ENCODE peak calls at places on chromosome 1, in seven cellular contexts. One of them, this sample, is unnamed.

GRCh38 chr1:221171768-221172167 is 292.5 kb downstream of the HLX start:
- DNase-seq in right lobe of liver: no peak
- DNase-seq in esophagus squamous epithelium: no peak
- DNase-seq in astrocyte: no peak
- DNase-seq in fibroblast of mammary gland: no peak
- DNase-seq in foreskin fibroblast: no peak
- DNase-seq in ovary: no peak
- DNase-seq in this sample: no peak

GRCh38 chr1:35573198-35573775 is at the start of gene TFAP2E:
- DNase-seq in right lobe of liver: no peak
- DNase-seq in esophagus squamous epithelium: no peak
- DNase-seq in ovary: no peak
- DNase-seq in astrocyte: no peak
- DNase-seq in fibroblast of mammary gland: peak
- DNase-seq in foreskin fibroblast: peak
- DNase-seq in this sample: no peak

GRCh38 chr1:175514309-175515001 is 228.9 kb downstream of the TNR start:
- DNase-seq in esophagus squamous epithelium: no peak
- DNase-seq in fibroblast of mammary gland: no peak
- DNase-seq in ovary: no peak
- DNase-seq in right lobe of liver: no peak
- DNase-seq in foreskin fibroblast: peak
- DNase-seq in astrocyte: peak
- DNase-seq in this sample: no peak

GRCh38 chr1:232430467-232430866 is 199.5 kb downstream of the SIPA1L2 start:
- DNase-seq in right lobe of liver: no peak
- DNase-seq in fibroblast of mammary gland: no peak
- DNase-seq in ovary: no peak
- DNase-seq in astrocyte: no peak
- DNase-seq in esophagus squamous epithelium: no peak
- DNase-seq in foreskin fibroblast: no peak
- DNase-seq in this sample: no peak

GRCh38 chr1:100785399-100786082 is 66.0 kb downstream of the VCAM1 start:
- DNase-seq in astrocyte: peak
- DNase-seq in fibroblast of mammary gland: peak
- DNase-seq in foreskin fibroblast: peak
- DNase-seq in ovary: no peak
- DNase-seq in right lobe of liver: no peak
- DNase-seq in esophagus squamous epithelium: no peak
- DNase-seq in this sample: no peak

GRCh38 chr1:239155466-239155865 is 230.9 kb upstream of the CHRM3 start:
- DNase-seq in right lobe of liver: no peak
- DNase-seq in astrocyte: no peak
- DNase-seq in foreskin fibroblast: no peak
- DNase-seq in fibroblast of mammary gland: no peak
- DNase-seq in esophagus squamous epithelium: no peak
- DNase-seq in ovary: no peak
- DNase-seq in this sample: no peak

GRCh38 chr1:37479255-37480124 is 5.1 kb downstream of the ZC3H12A start:
- DNase-seq in esophagus squamous epithelium: peak
- DNase-seq in right lobe of liver: peak
- DNase-seq in astrocyte: peak
- DNase-seq in fibroblast of mammary gland: peak
- DNase-seq in foreskin fibroblast: peak
- DNase-seq in ovary: peak
- DNase-seq in this sample: peak

GRCh38 chr1:45846931-45847330 is 43.5 kb downstream of the MAST2 start:
- DNase-seq in foreskin fibroblast: peak
- DNase-seq in esophagus squamous epithelium: no peak
- DNase-seq in astrocyte: peak
- DNase-seq in right lobe of liver: no peak
- DNase-seq in fibroblast of mammary gland: peak
- DNase-seq in ovary: no peak
- DNase-seq in this sample: peak

GRCh38 chr1:241499910-241500309 is 19.6 kb downstream of the FH start:
- DNase-seq in foreskin fibroblast: peak
- DNase-seq in ovary: no peak
- DNase-seq in esophagus squamous epithelium: no peak
- DNase-seq in fibroblast of mammary gland: peak
- DNase-seq in right lobe of liver: no peak
- DNase-seq in astrocyte: peak
- DNase-seq in this sample: no peak

GRCh38 chr1:209456878-209457277 is 126.6 kb upstream of the CAMK1G start:
- DNase-seq in astrocyte: peak
- DNase-seq in esophagus squamous epithelium: no peak
- DNase-seq in right lobe of liver: no peak
- DNase-seq in foreskin fibroblast: no peak
- DNase-seq in ovary: no peak
- DNase-seq in fibroblast of mammary gland: peak
- DNase-seq in this sample: no peak

GRCh38 chr1:99727575-99728190 is 38.8 kb downstream of the FRRS1 start:
- DNase-seq in foreskin fibroblast: peak
- DNase-seq in astrocyte: peak
- DNase-seq in esophagus squamous epithelium: no peak
- DNase-seq in ovary: no peak
- DNase-seq in right lobe of liver: no peak
- DNase-seq in fibroblast of mammary gland: peak
- DNase-seq in this sample: peak

GRCh38 chr1:162977944-162978568 is 91.1 kb upstream of the RGS4 start:
- DNase-seq in esophagus squamous epithelium: no peak
- DNase-seq in right lobe of liver: no peak
- DNase-seq in foreskin fibroblast: peak
- DNase-seq in fibroblast of mammary gland: peak
- DNase-seq in ovary: no peak
- DNase-seq in astrocyte: no peak
- DNase-seq in this sample: no peak

GRCh38 chr1:231493421-231494185 is 34.9 kb upstream of the TSNAX start:
- DNase-seq in ovary: no peak
- DNase-seq in astrocyte: no peak
- DNase-seq in foreskin fibroblast: peak
- DNase-seq in fibroblast of mammary gland: peak
- DNase-seq in esophagus squamous epithelium: no peak
- DNase-seq in right lobe of liver: no peak
- DNase-seq in this sample: no peak

GRCh38 chr1:192530254-192530653 is 45.3 kb upstream of the RGS1 start:
- DNase-seq in astrocyte: peak
- DNase-seq in right lobe of liver: no peak
- DNase-seq in fibroblast of mammary gland: peak
- DNase-seq in esophagus squamous epithelium: no peak
- DNase-seq in foreskin fibroblast: peak
- DNase-seq in ovary: no peak
- DNase-seq in this sample: no peak

GRCh38 chr1:81305997-81306452 is 494.7 kb upstream of the ADGRL2 start:
- DNase-seq in esophagus squamous epithelium: no peak
- DNase-seq in foreskin fibroblast: peak
- DNase-seq in right lobe of liver: no peak
- DNase-seq in ovary: peak
- DNase-seq in fibroblast of mammary gland: peak
- DNase-seq in astrocyte: peak
- DNase-seq in this sample: no peak

GRCh38 chr1:22282281-22282970 is 139.5 kb upstream of the WNT4 start:
- DNase-seq in fibroblast of mammary gland: no peak
- DNase-seq in right lobe of liver: no peak
- DNase-seq in foreskin fibroblast: no peak
- DNase-seq in esophagus squamous epithelium: no peak
- DNase-seq in astrocyte: no peak
- DNase-seq in ovary: no peak
- DNase-seq in this sample: no peak

GRCh38 chr1:217881607-217882332 is 250.6 kb downstream of the SPATA17 start:
- DNase-seq in right lobe of liver: no peak
- DNase-seq in ovary: no peak
- DNase-seq in esophagus squamous epithelium: no peak
- DNase-seq in astrocyte: peak
- DNase-seq in foreskin fibroblast: no peak
- DNase-seq in fibroblast of mammary gland: peak
- DNase-seq in this sample: no peak

GRCh38 chr1:34597877-34598514 is 156.9 kb upstream of the GJB5 start:
- DNase-seq in astrocyte: peak
- DNase-seq in esophagus squamous epithelium: no peak
- DNase-seq in fibroblast of mammary gland: peak
- DNase-seq in right lobe of liver: peak
- DNase-seq in foreskin fibroblast: peak
- DNase-seq in ovary: no peak
- DNase-seq in this sample: peak

GRCh38 chr1:45306319-45306718 is 20.4 kb upstream of the HPDL start:
- DNase-seq in astrocyte: no peak
- DNase-seq in esophagus squamous epithelium: no peak
- DNase-seq in fibroblast of mammary gland: peak
- DNase-seq in ovary: no peak
- DNase-seq in foreskin fibroblast: peak
- DNase-seq in right lobe of liver: no peak
- DNase-seq in this sample: peak

DNA sequence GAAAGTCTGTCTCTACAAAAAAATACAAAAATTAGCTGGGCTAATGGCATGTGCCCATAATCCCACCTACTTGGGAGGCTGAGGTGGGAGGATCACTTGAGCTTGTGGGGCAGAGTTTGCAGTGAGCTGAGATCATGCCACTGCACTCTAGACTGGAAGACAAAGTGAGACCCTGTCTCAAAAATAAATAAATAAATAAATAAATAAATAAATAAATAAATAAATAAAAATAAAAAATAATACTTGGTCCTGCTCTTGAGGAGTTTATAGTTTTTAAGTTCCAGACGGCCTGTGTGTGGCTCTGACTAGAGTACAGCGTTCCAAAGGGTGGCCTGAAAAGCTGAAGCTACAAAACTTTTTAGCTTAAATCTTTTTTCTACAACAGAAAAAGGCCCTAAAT is 35.1 kb downstream of the PCSK9 start:
- DNase-seq in right lobe of liver: no peak
- DNase-seq in fibroblast of mammary gland: no peak
- DNase-seq in astrocyte: no peak
- DNase-seq in ovary: no peak
- DNase-seq in esophagus squamous epithelium: no peak
- DNase-seq in foreskin fibroblast: no peak
- DNase-seq in this sample: no peak
- H3K4me3 ChIP-seq in right lobe of liver: no peak
- H3K4me3 ChIP-seq in fibroblast of mammary gland: no peak
- H3K4me3 ChIP-seq in astrocyte: no peak
- H3K4me3 ChIP-seq in ovary: no peak
- H3K4me3 ChIP-seq in esophagus squamous epithelium: no peak
- H3K4me3 ChIP-seq in foreskin fibroblast: no peak
- H3K4me3 ChIP-seq in this sample: no peak

DNA sequence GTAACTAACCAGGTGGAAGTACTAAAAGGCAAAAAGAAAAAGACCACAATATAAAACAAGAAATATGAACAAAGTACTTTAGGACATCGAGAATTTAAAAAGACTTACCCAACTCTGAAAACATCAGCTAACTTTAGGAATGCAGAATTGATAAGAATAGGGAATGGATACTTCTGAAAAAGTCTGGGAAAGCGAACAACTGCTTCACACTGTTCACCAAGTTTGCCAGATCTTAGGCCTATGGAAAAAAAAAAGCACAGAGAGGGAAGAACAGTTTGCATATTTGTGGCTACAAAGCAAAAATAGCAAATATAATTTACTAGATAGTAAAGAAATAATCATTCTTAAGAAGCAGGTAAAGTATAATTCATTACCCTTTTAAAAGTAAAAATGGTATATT is 14.4 kb downstream of the INTS7 start:
- DNase-seq in ovary: no peak
- DNase-seq in right lobe of liver: no peak
- DNase-seq in fibroblast of mammary gland: no peak
- DNase-seq in astrocyte: no peak
- DNase-seq in esophagus squamous epithelium: no peak
- DNase-seq in foreskin fibroblast: no peak
- DNase-seq in this sample: no peak
- TF ChIP-seq CTCF in ovary: no peak
- TF ChIP-seq CTCF in right lobe of liver: no peak
- TF ChIP-seq CTCF in fibroblast of mammary gland: no peak
- TF ChIP-seq CTCF in astrocyte: no peak
- TF ChIP-seq CTCF in esophagus squamous epithelium: no peak
- TF ChIP-seq CTCF in foreskin fibroblast: no peak
- TF ChIP-seq CTCF in this sample: no peak

DNA sequence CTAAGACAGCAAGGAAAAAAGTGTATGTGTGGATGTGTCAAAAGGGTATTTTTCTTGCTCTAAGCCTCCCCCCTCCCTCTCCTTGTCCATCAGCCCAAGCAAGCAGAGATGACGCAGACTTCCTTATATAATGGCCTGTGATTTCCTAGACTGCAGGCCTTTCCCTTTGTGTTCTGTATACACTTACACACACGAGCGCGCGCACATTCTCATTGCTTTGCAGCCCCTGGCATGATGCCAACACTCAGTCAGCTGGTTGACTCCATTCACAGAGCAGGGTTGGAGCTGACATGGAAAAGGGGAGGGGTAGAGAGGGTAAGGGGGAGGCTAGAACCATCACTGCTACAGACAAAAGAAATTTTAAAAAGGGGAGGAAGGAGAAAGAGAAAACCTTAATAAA is 41.8 kb downstream of the GATAD2B start:
- DNase-seq in right lobe of liver: peak
- DNase-seq in esophagus squamous epithelium: peak
- DNase-seq in foreskin fibroblast: peak
- DNase-seq in fibroblast of mammary gland: peak
- DNase-seq in astrocyte: peak
- DNase-seq in ovary: peak
- DNase-seq in this sample: peak
- H3K4me3 ChIP-seq in right lobe of liver: no peak
- H3K4me3 ChIP-seq in esophagus squamous epithelium: no peak
- H3K4me3 ChIP-seq in foreskin fibroblast: peak
- H3K4me3 ChIP-seq in fibroblast of mammary gland: no peak
- H3K4me3 ChIP-seq in astrocyte: peak
- H3K4me3 ChIP-seq in ovary: no peak
- H3K4me3 ChIP-seq in this sample: no peak

GRCh38 chr1:26471498-26472329 is 526 bp upstream of the HMGN2 start:
- DNase-seq in astrocyte: peak
- DNase-seq in ovary: peak
- DNase-seq in esophagus squamous epithelium: no peak
- DNase-seq in foreskin fibroblast: peak
- DNase-seq in fibroblast of mammary gland: peak
- DNase-seq in right lobe of liver: peak
- DNase-seq in this sample: no peak

GRCh38 chr1:26472330-26472900 is at the start of gene HMGN2:
- DNase-seq in fibroblast of mammary gland: peak
- DNase-seq in right lobe of liver: peak
- DNase-seq in foreskin fibroblast: peak
- DNase-seq in ovary: peak
- DNase-seq in esophagus squamous epithelium: peak
- DNase-seq in astrocyte: peak
- DNase-seq in this sample: peak

GRCh38 chr1:26472901-26473845 is 933 bp downstream of the HMGN2 start:
- DNase-seq in ovary: peak
- DNase-seq in right lobe of liver: peak
- DNase-seq in astrocyte: peak
- DNase-seq in esophagus squamous epithelium: peak
- DNase-seq in foreskin fibroblast: peak
- DNase-seq in fibroblast of mammary gland: peak
- DNase-seq in this sample: peak

GRCh38 chr1:26469558-26469957 is 2.7 kb upstream of the HMGN2 start:
- DNase-seq in right lobe of liver: no peak
- DNase-seq in fibroblast of mammary gland: no peak
- DNase-seq in esophagus squamous epithelium: no peak
- DNase-seq in foreskin fibroblast: no peak
- DNase-seq in astrocyte: no peak
- DNase-seq in ovary: no peak
- DNase-seq in this sample: no peak

DNA sequence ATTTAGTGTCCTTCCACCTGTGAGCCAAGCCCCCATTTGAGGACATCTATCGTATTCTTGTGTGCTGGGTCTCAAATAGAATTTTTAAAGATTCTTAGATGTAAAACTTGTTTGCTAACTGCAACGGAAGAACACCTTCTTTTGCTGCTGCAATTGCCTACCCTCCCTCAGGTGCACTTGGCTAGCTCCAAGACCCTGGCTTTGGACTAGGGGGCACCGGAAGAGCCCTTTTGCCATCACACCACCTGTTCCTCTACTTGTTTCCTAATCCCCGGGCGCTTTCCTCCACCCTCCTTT is 1.1 kb upstream of the HMGN2 start:
- DNase-seq in foreskin fibroblast: no peak
- DNase-seq in fibroblast of mammary gland: no peak
- DNase-seq in ovary: no peak
- DNase-seq in right lobe of liver: no peak
- DNase-seq in astrocyte: no peak
- DNase-seq in esophagus squamous epithelium: no peak
- DNase-seq in this sample: no peak
- TF ChIP-seq CTCF in foreskin fibroblast: no peak
- TF ChIP-seq CTCF in fibroblast of mammary gland: no peak
- TF ChIP-seq CTCF in ovary: no peak
- TF ChIP-seq CTCF in right lobe of liver: no peak
- TF ChIP-seq CTCF in astrocyte: no peak
- TF ChIP-seq CTCF in esophagus squamous epithelium: no peak
- TF ChIP-seq CTCF in this sample: no peak

This sample was measured in AG09309.